ENCODE peak calls at places on chromosomes 7 and 10, in seven cellular contexts. F is activated CD4-positive, CD25-positive, alpha-beta regulatory T cell; I is fibroblast of lung; J is DMS153; B is stimulated activated CD4-positive, alpha-beta T cell treated with anti-CD3 and anti-CD28 coated beads, Interleukin-1b, Interleukin-23, amount 100 ng/mL, for 48 hours; Y is frontal cortex; K is GM06990. R is an unnamed sample.

GRCh38 chr7:155178096-155178495 is 108.0 kb downstream of the HTR5A start:
- DNase-seq in I (no peak), B (no peak), K (no peak), F (no peak), J (no peak), Y (no peak), R (no peak)

GRCh38 chr10:103470755-103471653 is 8.0 kb downstream of the CALHM3 start:
- DNase-seq in K (peak), F (peak), Y (no peak), J (no peak), I (no peak), B (peak), R (peak)

GRCh38 chr10:14487511-14487909 is 156.8 kb upstream of the FRMD4A start:
- DNase-seq in K (no peak), B (no peak), Y (no peak), J (no peak), F (no peak), I (peak), R (peak)

GRCh38 chr10:75379234-75379724 is 22.3 kb downstream of the ZNF503 start:
- DNase-seq in J (no peak), Y (no peak), I (peak), B (no peak), F (no peak), K (no peak), R (peak)

GRCh38 chr10:8404721-8405120 is 350.2 kb downstream of the GATA3 start:
- DNase-seq in B (no peak), F (no peak), J (no peak), Y (no peak), K (peak), I (peak), R (no peak)

GRCh38 chr10:102549549-102549948 is 45.8 kb downstream of the SUFU start:
- DNase-seq in I (no peak), J (no peak), K (no peak), Y (no peak), F (no peak), B (no peak), R (peak)

GRCh38 chr10:132696204-132696603 is 89.7 kb downstream of the NKX6-2 start:
- DNase-seq in F (no peak), B (no peak), Y (no peak), J (no peak), I (no peak), K (no peak), R (no peak)

GRCh38 chr10:14742815-14743214 is 31.9 kb downstream of the FAM107B start:
- DNase-seq in Y (no peak), K (peak), B (no peak), J (no peak), F (no peak), I (no peak), R (no peak)

GRCh38 chr10:101671453-101671852 is 23.5 kb downstream of the FBXW4 start:
- DNase-seq in Y (no peak), I (no peak), J (no peak), B (no peak), F (no peak), K (peak), R (no peak)

GRCh38 chr7:130008941-130009847 is 42.0 kb downstream of the ZC3HC1 start:
- DNase-seq in K (peak), J (peak), Y (no peak), F (no peak), B (no peak), I (peak), R (peak)

R was measured in EH.